ENCODE peak calls at places on chromosomes 7 and 10, in four cellular contexts. E is adrenal gland, H is transverse colon, C is A549. K is an unnamed sample.

GRCh38 chr10:34911661-34912205 is 96.6 kb upstream of the PARD3 start:
- DNase-seq in E (no peak), H (no peak), C (no peak), K (no peak)

GRCh38 chr10:122515588-122516231 is 44.8 kb upstream of the DMBT1 start:
- DNase-seq in E (no peak), H (peak; percentile 43), C (no peak), K (peak; percentile 19)

GRCh38 chr7:85396676-85397075 is 209.8 kb upstream of the SEMA3D start:
- DNase-seq in E (no peak), H (no peak), C (no peak), K (no peak)

GRCh38 chr10:35872666-35873065 is 230.6 kb upstream of the FZD8 start:
- DNase-seq in E (no peak), H (no peak), C (no peak), K (no peak)

GRCh38 chr7:55108401-55108800 is 89.6 kb downstream of the EGFR start:
- DNase-seq in E (no peak), H (no peak), C (no peak), K (no peak)

GRCh38 chr10:121540773-121541395 is 57.4 kb downstream of the FGFR2 start:
- DNase-seq in E (no peak), H (no peak), C (no peak), K (no peak)

GRCh38 chr7:48083114-48083830 is 5.8 kb upstream of the UPP1 start:
- DNase-seq in E (no peak), H (peak; percentile 33), C (no peak), K (no peak)

GRCh38 chr7:31526882-31527281 is 13.0 kb downstream of the ITPRID1 start:
- DNase-seq in E (no peak), H (no peak), C (no peak), K (no peak)

GRCh38 chr10:114743552-114744231 is 77.9 kb upstream of the FHIP2A start:
- DNase-seq in E (no peak), H (no peak), C (no peak), K (no peak)

GRCh38 chr10:75612904-75613684 is 181.7 kb downstream of the LRMDA start:
- DNase-seq in E (no peak), H (no peak), C (no peak), K (no peak)

GRCh38 chr10:474406-474805 is 215.1 kb downstream of the DIP2C start:
- DNase-seq in E (no peak), H (no peak), C (no peak), K (no peak)

GRCh38 chr10:60733189-60733815 is 45.0 kb upstream of the CDK1 start:
- DNase-seq in E (peak; percentile 14), H (peak; percentile 78), C (peak; percentile 65), K (no peak)

GRCh38 chr7:158723714-158724385 is 19.2 kb upstream of the NCAPG2 start:
- DNase-seq in E (no peak), H (no peak), C (no peak), K (no peak)

GRCh38 chr7:158724658-158725505 is 20.3 kb upstream of the NCAPG2 start:
- DNase-seq in E (no peak), H (no peak), C (no peak), K (no peak)

GRCh38 chr7:158723266-158723665 is 18.7 kb upstream of the NCAPG2 start:
- DNase-seq in E (no peak), H (no peak), C (no peak), K (no peak)

GRCh38 chr7:158720107-158720506 is 15.5 kb upstream of the NCAPG2 start:
- DNase-seq in E (no peak), H (no peak), C (no peak), K (no peak)

DNA sequence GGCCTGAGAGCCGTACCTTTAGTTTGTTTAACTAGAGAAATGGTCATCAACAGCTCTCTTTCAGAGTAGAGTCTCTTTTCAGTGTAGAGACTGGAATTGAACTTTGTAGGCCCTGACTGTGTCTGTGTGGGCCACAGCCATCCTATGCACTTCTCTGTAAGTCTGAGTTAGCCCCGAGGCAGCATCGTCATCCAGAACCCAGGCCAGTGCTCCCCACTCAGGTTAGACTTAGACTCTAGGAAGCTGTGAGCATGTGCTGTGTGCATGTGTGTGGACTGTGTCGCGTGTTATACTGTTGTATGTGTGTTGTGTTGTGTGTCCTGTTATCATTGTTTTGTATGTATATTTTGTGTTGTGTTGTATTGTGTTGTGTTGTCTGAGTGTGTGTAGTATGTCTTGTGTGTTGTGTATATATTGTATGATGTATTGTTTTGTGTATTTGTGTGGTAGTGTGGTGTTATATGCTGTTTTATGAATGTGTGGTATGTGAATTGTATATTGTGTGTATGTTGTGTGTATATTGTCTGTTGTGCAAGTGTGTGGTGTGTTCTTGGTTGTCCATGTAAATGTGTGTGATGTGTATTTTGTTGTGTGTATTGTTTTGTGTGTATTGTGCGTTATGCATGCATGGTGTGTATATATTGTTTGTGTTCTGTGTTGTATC is 18.1 kb upstream of the NCAPG2 start:
- DNase-seq in E (no peak), H (no peak), C (no peak), K (no peak)
- H3K27ac ChIP-seq in E (no peak overlapping the region), H (no peak overlapping the region), C (no peak overlapping the region), K (no peak overlapping the region)

DNA sequence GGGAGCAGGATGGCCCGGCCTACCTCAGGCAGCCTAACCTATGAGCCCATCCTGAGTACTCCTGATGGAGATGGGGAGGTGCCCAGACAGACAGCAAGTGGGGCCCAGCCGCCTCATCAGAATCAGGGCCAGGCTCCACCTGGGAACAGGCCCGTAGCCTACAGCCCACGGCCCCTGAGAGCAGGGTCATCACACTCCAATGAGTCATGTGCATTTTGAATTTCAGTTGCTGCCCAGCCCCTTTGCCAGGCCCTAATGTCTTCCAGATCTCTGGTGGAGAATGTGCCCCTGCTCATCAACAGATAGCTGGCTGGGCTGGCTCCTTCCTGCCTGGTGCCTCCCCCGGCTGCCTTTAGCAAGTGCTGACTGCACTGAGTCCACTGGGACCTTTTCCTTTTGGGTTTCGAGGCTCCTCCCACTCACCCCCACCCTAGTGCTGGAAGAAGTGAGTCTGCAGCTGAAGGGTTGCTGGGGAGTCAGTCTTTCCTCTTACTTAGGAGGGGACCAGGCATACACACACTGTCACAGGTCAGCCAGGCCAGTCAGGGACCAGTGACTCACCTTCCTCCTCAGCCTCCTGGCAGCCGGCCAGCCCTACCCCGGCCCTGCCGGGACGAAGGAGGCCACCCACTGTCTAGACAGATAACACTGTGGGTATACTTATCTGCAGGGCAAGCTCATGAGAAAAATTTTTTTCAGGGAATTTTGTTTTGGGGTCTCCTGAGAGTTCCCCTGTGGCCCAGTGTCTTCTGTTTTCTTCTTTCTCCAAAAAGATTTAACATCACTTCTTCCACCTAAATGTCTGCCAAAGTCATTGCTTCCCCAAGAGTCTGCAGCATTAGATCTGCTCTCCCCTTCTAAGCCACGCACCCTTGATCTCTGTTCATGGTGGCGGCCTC is 9.1 kb upstream of the ASIC3 start:
- DNase-seq in E (peak; percentile 97), H (peak; percentile 64), C (peak; percentile 79), K (peak; percentile 50)
- TF ChIP-seq POLR2A in E (peak; percentile 75), H (no peak), C (peak; percentile 48), K (no peak)

GRCh38 chr7:129134356-129134972 is 10.0 kb upstream of the TSPAN33 start:
- DNase-seq in E (no peak), H (no peak), C (no peak), K (no peak)
- H3K27ac ChIP-seq in E (no peak overlapping the region), H (no peak overlapping the region), C (no peak overlapping the region), K (no peak overlapping the region)

DNA sequence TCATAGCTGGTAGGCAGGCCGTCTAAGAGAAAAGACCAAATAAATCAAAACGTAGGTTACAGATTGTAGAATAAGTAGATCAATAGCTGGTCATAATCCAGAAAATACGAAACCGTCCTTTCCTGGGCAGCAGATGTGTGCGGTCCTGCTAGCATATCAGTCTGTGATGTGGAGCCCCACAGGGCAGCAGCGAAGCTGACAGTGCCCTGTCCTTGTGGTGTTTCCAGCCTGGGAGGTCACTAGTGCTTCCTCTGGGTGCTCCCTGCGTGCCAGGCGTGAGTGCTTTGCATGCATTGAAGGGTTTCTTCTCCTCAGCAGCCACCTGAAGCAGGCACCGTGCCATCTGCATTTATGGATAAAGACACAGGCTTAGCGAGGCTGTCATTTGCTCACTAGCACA is 41.7 kb downstream of the IL15RA start:
- DNase-seq in E (no peak), H (no peak), C (no peak), K (no peak)
- TF ChIP-seq POLR2A in E (no peak), H (no peak), C (no peak), K (no peak)

DNA sequence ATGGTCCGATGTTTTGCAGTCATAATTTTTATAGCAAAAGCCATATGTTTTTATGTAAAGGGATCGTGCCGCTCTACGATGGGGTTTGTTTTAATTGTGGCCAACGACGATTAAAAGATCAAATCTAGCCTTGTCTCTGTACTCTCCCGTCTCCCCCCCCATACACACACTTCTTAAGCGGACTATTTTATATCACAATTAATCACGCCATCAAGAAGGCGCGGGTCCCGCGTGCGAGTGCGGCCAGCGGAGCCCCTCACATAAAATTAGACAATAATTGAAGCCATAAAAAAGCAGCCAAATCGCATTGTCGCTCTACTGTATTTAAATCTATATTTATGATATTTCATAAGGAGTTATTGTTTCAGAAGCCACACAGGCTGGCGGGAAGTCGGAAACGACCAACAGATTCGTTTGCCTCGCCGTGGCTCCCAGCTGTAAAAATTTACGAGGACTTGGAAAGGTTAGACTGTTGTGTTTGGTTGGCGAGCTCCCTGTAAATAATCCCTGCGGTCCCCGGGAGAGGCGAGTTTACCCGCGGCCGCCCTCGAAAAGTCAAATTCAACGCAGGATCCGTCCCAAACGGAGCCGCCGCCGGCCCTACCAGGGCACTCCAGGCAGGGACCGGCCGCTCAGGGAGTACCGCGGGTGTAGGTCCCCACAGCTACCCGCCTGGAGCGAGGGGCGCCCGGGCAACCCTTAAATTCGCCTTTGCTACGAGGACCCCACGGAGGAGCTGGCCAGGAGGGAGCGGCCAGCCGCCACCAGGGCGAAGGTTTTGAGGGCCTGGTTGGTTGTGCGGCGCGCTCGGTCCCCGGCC is 528 bp upstream of the HOXA9 start:
- DNase-seq in E (no peak), H (no peak), C (no peak), K (peak; percentile 65)
- H3K27ac ChIP-seq in E (no peak overlapping the region), H (peak overlapping the region; percentile 99), C (no peak overlapping the region), K (peak overlapping the region; percentile 99)

GRCh38 chr10:14592566-14592965 is 182.1 kb downstream of the FAM107B start:
- DNase-seq in E (no peak), H (no peak), C (no peak), K (no peak)

GRCh38 chr10:14592026-14592425 is 182.7 kb downstream of the FAM107B start:
- DNase-seq in E (no peak), H (no peak), C (no peak), K (no peak)

GRCh38 chr10:14595526-14596182 is 179.0 kb downstream of the FAM107B start:
- DNase-seq in E (no peak), H (no peak), C (no peak), K (no peak)

GRCh38 chr10:14593806-14594205 is 180.9 kb downstream of the FAM107B start:
- DNase-seq in E (no peak), H (no peak), C (no peak), K (no peak)

GRCh38 chr10:14594878-14595525 is 179.7 kb downstream of the FAM107B start:
- DNase-seq in E (no peak), H (no peak), C (no peak), K (no peak)
- TF ChIP-seq POLR2A in E (no peak), H (no peak), C (no peak), K (no peak)

GRCh38 chr10:69348824-69349541 is 67.7 kb downstream of the TACR2 start:
- DNase-seq in E (peak; percentile 25), H (peak; percentile 58), C (peak; percentile 54), K (peak; percentile 68)
- H3K27ac ChIP-seq in E (no peak overlapping the region), H (peak overlapping the region; percentile 80), C (peak overlapping the region; percentile 66), K (peak overlapping the region; percentile 70)